ENCODE peak calls at places on chromosomes 7 and 10, in six cellular contexts. Y is cardiac muscle cell; U is endothelial cell of umbilical vein; E is GM23338; X is CD8-positive, alpha-beta T cell; D is ovary. M is an unnamed sample.

GRCh38 chr10:30647089-30647488 is 17.5 kb upstream of the LYZL2 start:
- DNase-seq in Y (no peak), U (no peak), E (no peak), X (no peak), D (no peak), M (no peak)

GRCh38 chr7:22945584-22945983 is 68.3 kb downstream of the HYCC1 start:
- DNase-seq in Y (no peak), U (no peak), E (peak; percentile 27), X (no peak), D (no peak), M (no peak)

GRCh38 chr10:113895018-113895417 is 40.6 kb downstream of the NHLRC2 start:
- DNase-seq in Y (no peak), U (no peak), E (no peak), X (no peak), D (no peak), M (no peak)

GRCh38 chr7:73968511-73968910 is 59.5 kb upstream of the ELN start:
- DNase-seq in Y (no peak), U (no peak), E (no peak), X (no peak), D (no peak), M (no peak)

GRCh38 chr7:122329145-122329802 is 24.7 kb upstream of the FEZF1 start:
- DNase-seq in Y (no peak), U (no peak), E (peak; percentile 78), X (no peak), D (no peak), M (peak; percentile 63)

GRCh38 chr7:18593602-18594279 is 98.2 kb downstream of the HDAC9 start:
- DNase-seq in Y (no peak), U (no peak), E (no peak), X (no peak), D (no peak), M (no peak)

GRCh38 chr10:27446091-27446918 is 57.8 kb upstream of the RAB18 start:
- DNase-seq in Y (peak; percentile 47), U (peak; percentile 51), E (peak; percentile 60), X (no peak), D (no peak), M (no peak)

GRCh38 chr10:110407301-110408170 is 90.2 kb upstream of the DUSP5 start:
- DNase-seq in Y (no peak), U (no peak), E (no peak), X (no peak), D (no peak), M (no peak)

GRCh38 chr7:40879941-40880558 is 745.2 kb downstream of the SUGCT start:
- DNase-seq in Y (no peak), U (peak; percentile 48), E (no peak), X (no peak), D (no peak), M (no peak)

GRCh38 chr10:80443531-80443974 is 10.6 kb upstream of the TSPAN14 start:
- DNase-seq in Y (no peak), U (peak; percentile 32), E (peak; percentile 37), X (no peak), D (no peak), M (peak; percentile 80)

GRCh38 chr7:26958834-26959233 is 94.4 kb upstream of the SKAP2 start:
- DNase-seq in Y (no peak), U (peak; percentile 79), E (no peak), X (no peak), D (no peak), M (no peak)

GRCh38 chr10:18238875-18239485 is 98.8 kb downstream of the CACNB2 start:
- DNase-seq in Y (peak; percentile 52), U (peak; percentile 26), E (peak; percentile 68), X (no peak), D (no peak), M (no peak)

GRCh38 chr7:48298779-48299178 is 127.5 kb downstream of the ABCA13 start:
- DNase-seq in Y (no peak), U (peak; percentile 42), E (no peak), X (no peak), D (no peak), M (no peak)

GRCh38 chr10:93752761-93753160 is 5.0 kb upstream of the LGI1 start:
- DNase-seq in Y (no peak), U (peak; percentile 3), E (no peak), X (no peak), D (no peak), M (peak; percentile 52)

GRCh38 chr7:11195502-11195901 is 221.8 kb downstream of the PHF14 start:
- DNase-seq in Y (no peak), U (no peak), E (no peak), X (no peak), D (no peak), M (no peak)

GRCh38 chr7:26279405-26279804 is 12.3 kb upstream of the SNX10 start:
- DNase-seq in Y (no peak), U (no peak), E (no peak), X (no peak), D (no peak), M (no peak)

GRCh38 chr7:76011437-76011836 is 17.0 kb upstream of the TMEM120A start:
- DNase-seq in Y (peak; percentile 79), U (peak; percentile 91), E (no peak), X (no peak), D (peak; percentile 77), M (no peak)

GRCh38 chr7:93053946-93054943 is 63.5 kb downstream of the SAMD9 start:
- DNase-seq in Y (no peak), U (no peak), E (no peak), X (no peak), D (no peak), M (no peak)

GRCh38 chr7:26061340-26062239 is 90.4 kb upstream of the NFE2L3 start:
- DNase-seq in Y (peak; percentile 86), U (peak; percentile 49), E (peak; percentile 95), X (peak; percentile 81), D (peak; percentile 72), M (peak; percentile 93)

GRCh38 chr10:104076743-104077160 is 8.9 kb downstream of the COL17A1 start:
- DNase-seq in Y (no peak), U (peak; percentile 98), E (peak; percentile 76), X (no peak), D (peak; percentile 48), M (peak; percentile 68)

GRCh38 chr10:63720072-63720537 is 198.9 kb downstream of the REEP3 start:
- DNase-seq in Y (peak; percentile 62), U (peak; percentile 62), E (peak; percentile 83), X (peak; percentile 59), D (no peak), M (peak; percentile 81)

GRCh38 chr10:24209946-24210491 is 1.1 kb downstream of the KIAA1217 start:
- DNase-seq in Y (no peak), U (peak; percentile 2), E (no peak), X (no peak), D (peak; percentile 49), M (peak; percentile 56)

GRCh38 chr7:134599371-134599770 is 47.3 kb upstream of the BPGM start:
- DNase-seq in Y (no peak), U (no peak), E (peak; percentile 40), X (no peak), D (no peak), M (no peak)

GRCh38 chr7:101884671-101885596 is 67.5 kb downstream of the CUX1 start:
- DNase-seq in Y (no peak), U (no peak), E (no peak), X (no peak), D (no peak), M (no peak)

GRCh38 chr7:64485623-64486022 is 77.2 kb downstream of the ZNF680 start:
- DNase-seq in Y (no peak), U (no peak), E (no peak), X (no peak), D (no peak), M (no peak)

GRCh38 chr10:7401782-7402181 is 9.1 kb downstream of the SFMBT2 start:
- DNase-seq in Y (no peak), U (no peak), E (no peak), X (no peak), D (no peak), M (no peak)

GRCh38 chr10:7400068-7400824 is 10.6 kb downstream of the SFMBT2 start:
- DNase-seq in Y (no peak), U (no peak), E (no peak), X (no peak), D (no peak), M (no peak)

GRCh38 chr10:7397636-7398035 is 13.2 kb downstream of the SFMBT2 start:
- DNase-seq in Y (peak; percentile 77), U (no peak), E (no peak), X (no peak), D (no peak), M (no peak)

GRCh38 chr10:7401156-7401555 is 9.7 kb downstream of the SFMBT2 start:
- DNase-seq in Y (no peak), U (no peak), E (no peak), X (no peak), D (no peak), M (no peak)

GRCh38 chr10:7399533-7399932 is 11.3 kb downstream of the SFMBT2 start:
- DNase-seq in Y (no peak), U (no peak), E (no peak), X (no peak), D (no peak), M (no peak)
- H3K4me1 ChIP-seq in Y (peaks cover 27% of the 10 kb centered on the region), U (no peaks in the 10 kb centered on the region), E (peaks cover 4% of the 10 kb centered on the region), X (peaks cover 10% of the 10 kb centered on the region), D (peaks cover 11% of the 10 kb centered on the region), M (no peaks in the 10 kb centered on the region)

DNA sequence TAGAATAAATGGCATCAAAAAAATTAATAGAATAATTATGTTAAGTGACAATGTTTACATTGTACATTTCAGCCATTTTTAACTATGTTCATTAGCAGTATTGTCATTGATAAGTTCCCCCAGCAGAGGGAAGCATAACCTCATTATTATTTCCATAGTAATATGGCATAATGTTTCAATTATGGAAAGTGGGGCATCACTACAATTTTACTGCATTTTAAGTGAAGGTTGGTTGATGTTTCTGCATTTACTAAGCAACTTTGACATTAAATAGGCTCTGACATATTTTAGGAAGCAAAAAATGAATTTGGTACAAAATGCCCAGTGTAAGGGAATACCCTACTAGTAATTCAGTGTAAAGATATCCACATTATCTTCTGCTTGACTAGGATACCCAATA is 218.3 kb downstream of the SEMA3A start:
- DNase-seq in Y (peak; percentile 58), U (peak; percentile 55), E (peak; percentile 24), X (no peak), D (no peak), M (no peak)
- TF ChIP-seq CTCF in Y (peak; percentile 49), U (peak; percentile 23), E (peak; percentile 81), X (peak; percentile 73), D (no peak), M (peak; percentile 86)

DNA sequence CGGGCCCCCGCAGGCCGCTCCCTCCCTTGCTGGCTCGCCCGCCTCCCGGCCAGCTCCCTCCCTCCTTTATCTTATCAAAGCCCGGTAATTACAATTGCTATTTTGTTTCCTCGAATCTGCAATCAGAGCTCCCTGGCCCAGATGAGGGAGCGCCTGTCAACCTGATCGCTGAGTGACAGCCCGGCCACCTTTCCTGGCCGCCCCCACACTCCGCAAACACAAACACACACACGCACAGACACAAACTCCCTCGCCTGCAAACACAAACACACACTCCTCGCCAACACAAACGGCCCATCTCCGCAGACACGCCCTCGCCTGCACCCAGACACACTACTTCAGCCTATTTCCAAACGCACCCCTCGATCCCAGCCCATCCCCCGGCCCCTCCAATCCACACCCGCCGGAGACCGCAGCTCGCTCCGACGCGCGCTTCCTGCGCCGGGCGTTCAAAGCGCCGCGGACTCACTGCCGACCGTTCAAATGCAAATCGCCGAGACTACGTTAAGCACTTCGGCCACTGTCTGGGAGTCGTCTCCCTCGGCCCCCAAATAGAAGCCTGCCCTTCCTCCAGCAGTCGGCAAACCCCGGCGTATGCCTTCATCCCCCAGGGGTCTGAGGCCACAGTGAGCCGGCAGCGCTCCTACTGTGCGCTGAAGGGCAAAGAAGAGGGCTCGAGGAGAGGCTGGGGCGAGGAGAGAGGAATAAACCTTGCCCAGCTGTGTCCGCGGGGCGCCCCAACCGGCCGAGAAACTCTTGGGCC is 3.0 kb upstream of the FGF8 start:
- DNase-seq in Y (peak; percentile 79), U (peak; percentile 43), E (peak; percentile 96), X (peak; percentile 52), D (peak; percentile 34), M (peak; percentile 95)
- H3K4me3 ChIP-seq in Y (peak overlapping the region; percentile 29), U (no peak overlapping the region), E (peak overlapping the region; percentile 78), X (peak overlapping the region; percentile 64), D (peak overlapping the region; percentile 16), M (peak overlapping the region; percentile 67)

GRCh38 chr7:105674200-105675030 is 93.1 kb upstream of the EFCAB10 start:
- DNase-seq in Y (no peak), U (no peak), E (no peak), X (no peak), D (no peak), M (peak; percentile 49)
- H3K4me1 ChIP-seq in Y (peaks cover 18% of the 10 kb centered on the region), U (peaks cover 17% of the 10 kb centered on the region), E (peaks cover 41% of the 10 kb centered on the region), X (peaks cover 46% of the 10 kb centered on the region), D (peaks cover 6% of the 10 kb centered on the region), M (peaks cover 17% of the 10 kb centered on the region)